ENCODE peak calls at places on chromosomes 6 and 20, in nine cellular contexts. P is KG1; V is heart right ventricle; K is activated naive CD4-positive, alpha-beta T cell treated with anti-CD3 and anti-CD28 coated beads, Interleukin-2, amount 50 U/mL, for 16 hours; L is retina; I is tibial artery; Z is SK-MEL-5; R is lung microvascular endothelial cell; G is activated CD4-positive, CD25-positive, alpha-beta regulatory T cell. M is an unnamed sample.
A peak's percentile ranks its signal among the peaks of the same experiment; 100 is the strongest.

GRCh38 chr20:12153616-12154015 is 235.9 kb downstream of the BTBD3 start:
- DNase-seq in P (no peak), V (no peak), Z (peak; percentile 86), I (no peak), L (no peak), R (no peak), K (no peak), G (no peak), M (no peak)

GRCh38 chr6:144710207-144710606 is 425.1 kb downstream of the UTRN start:
- DNase-seq in G (no peak), R (peak; percentile 87), V (no peak), L (no peak), P (no peak), I (no peak), Z (peak; percentile 58), K (no peak), M (no peak)

GRCh38 chr6:136437246-136437645 is 113.0 kb downstream of the MAP7 start:
- DNase-seq in V (no peak), L (no peak), I (no peak), Z (no peak), P (no peak), K (no peak), R (no peak), G (no peak), M (no peak)

GRCh38 chr6:159092631-159093030 is 47.8 kb upstream of the TAGAP start:
- DNase-seq in L (no peak), I (no peak), R (no peak), K (no peak), Z (peak; percentile 70), G (no peak), V (no peak), P (no peak), M (no peak)

GRCh38 chr20:37278966-37279590 is 10.4 kb upstream of the MANBAL start:
- DNase-seq in K (no peak), R (no peak), V (no peak), I (no peak), L (no peak), Z (no peak), P (no peak), G (no peak), M (no peak)

GRCh38 chr6:31446481-31446880 is 43.1 kb downstream of the MICA start:
- DNase-seq in P (no peak), Z (no peak), I (no peak), L (no peak), G (no peak), K (no peak), V (no peak), R (no peak), M (no peak)

GRCh38 chr6:74741608-74742007 is 464.2 kb downstream of the COL12A1 start:
- DNase-seq in I (no peak), P (no peak), V (peak; percentile 12), G (no peak), L (no peak), Z (no peak), R (no peak), K (no peak), M (no peak)

GRCh38 chr6:12051861-12052368 is 39.8 kb downstream of the HIVEP1 start:
- DNase-seq in K (peak; percentile 47), Z (no peak), V (no peak), G (no peak), R (no peak), I (no peak), P (peak; percentile 22), L (no peak), M (peak; percentile 72)

GRCh38 chr6:109221543-109222195 is 126.4 kb downstream of the CEP57L1 start:
- DNase-seq in P (no peak), K (no peak), L (no peak), V (no peak), Z (no peak), G (no peak), R (no peak), I (no peak), M (no peak)

GRCh38 chr6:34391023-34391485 is 1.4 kb downstream of the NUDT3 start:
- DNase-seq in G (no peak), K (no peak), Z (peak; percentile 59), R (peak; percentile 61), P (no peak), L (peak; percentile 64), V (peak; percentile 33), I (peak; percentile 68), M (peak; percentile 55)

GRCh38 chr6:136503303-136503702 is 46.9 kb downstream of the MAP7 start:
- DNase-seq in K (no peak), P (no peak), G (no peak), L (no peak), R (no peak), V (no peak), Z (no peak), I (no peak), M (no peak)

GRCh38 chr20:23622839-23623343 is 14.9 kb downstream of the CST3 start:
- DNase-seq in L (no peak), R (peak; percentile 84), V (peak; percentile 66), Z (peak; percentile 88), I (peak; percentile 87), K (no peak), P (no peak), G (no peak), M (no peak)

GRCh38 chr6:43481075-43481474 is 3.7 kb downstream of the TJAP1 start:
- DNase-seq in P (no peak), K (no peak), G (no peak), V (no peak), Z (no peak), I (no peak), L (no peak), R (no peak), M (no peak)

GRCh38 chr6:135183532-135184440 is 2.7 kb downstream of the MYB start:
- DNase-seq in Z (peak; percentile 84), G (peak; percentile 57), I (no peak), L (peak; percentile 71), P (peak; percentile 72), R (peak; percentile 18), V (no peak), K (peak; percentile 82), M (peak; percentile 91)

GRCh38 chr20:36214684-36215256 is 21.5 kb upstream of the AAR2 start:
- DNase-seq in I (no peak), Z (peak; percentile 74), L (peak; percentile 12), P (no peak), V (no peak), K (no peak), G (no peak), R (peak; percentile 42), M (peak; percentile 15)

GRCh38 chr6:139159016-139159415 is 24.1 kb downstream of the HECA start:
- DNase-seq in L (no peak), R (no peak), Z (no peak), K (no peak), I (no peak), P (no peak), V (no peak), G (no peak), M (no peak)

GRCh38 chr20:50969912-50970311 is 11.3 kb downstream of the MOCS3 start:
- DNase-seq in R (no peak), I (no peak), G (no peak), P (no peak), Z (no peak), V (no peak), K (no peak), L (no peak), M (no peak)

GRCh38 chr6:10511477-10511876 is 9.7 kb upstream of the GCNT2 start:
- DNase-seq in Z (no peak), K (no peak), I (no peak), R (no peak), L (no peak), G (no peak), P (no peak), V (peak; percentile 55), M (no peak)

GRCh38 chr6:134427721-134428120 is 109.8 kb upstream of the SGK1 start:
- DNase-seq in V (no peak), G (no peak), K (no peak), Z (no peak), I (no peak), P (no peak), R (no peak), L (no peak), M (no peak)